ENCODE peak calls at places on chromosomes 7 and 10, in eight cellular contexts. G is hippocampal formation; E is HS-5; R is PC-3; L is activated CD4-positive, alpha-beta T cell treated with anti-CD3 and anti-CD28 coated beads for 24 hours; W is activated gamma-delta T cell treated with Interleukin-2 at 50 U/mL for 16 hours; F is body of pancreas; H is amygdala. S is an unnamed sample.

GRCh38 chr10:89206402-89207180 is 526 bp downstream of the CH25H start:
- DNase-seq in G (peak; percentile 31), E (no peak), R (no peak), L (no peak), W (peak; percentile 26), F (peak; percentile 28), H (peak; percentile 28), S (no peak)

GRCh38 chr10:31912289-31912688 is 16.3 kb downstream of the ARHGAP12 start:
- DNase-seq in G (no peak), E (no peak), R (peak; percentile 29), L (no peak), W (no peak), F (no peak), H (no peak), S (no peak)

GRCh38 chr7:129332354-129333056 is 101.7 kb upstream of the STRIP2 start:
- DNase-seq in G (no peak), E (no peak), R (peak; percentile 80), L (no peak), W (no peak), F (no peak), H (no peak), S (no peak)

GRCh38 chr7:43693687-43694398 is 35.5 kb downstream of the COA1 start:
- DNase-seq in G (no peak), E (peak; percentile 94), R (peak; percentile 66), L (no peak), W (no peak), F (no peak), H (no peak), S (no peak)

GRCh38 chr7:108989319-108989718 is 419.6 kb downstream of the DNAJB9 start:
- DNase-seq in G (no peak), E (no peak), R (no peak), L (no peak), W (no peak), F (no peak), H (no peak), S (no peak)

GRCh38 chr10:123278445-123278844 is 124.2 kb downstream of the BUB3 start:
- DNase-seq in G (no peak), E (no peak), R (no peak), L (no peak), W (no peak), F (no peak), H (no peak), S (no peak)

GRCh38 chr7:27661776-27662489 is 750 bp downstream of the HIBADH start:
- DNase-seq in G (no peak), E (no peak), R (no peak), L (no peak), W (peak; percentile 17), F (peak; percentile 35), H (peak; percentile 18), S (no peak)

GRCh38 chr10:77927343-77928256 is 1.0 kb upstream of the DLG5 start:
- DNase-seq in G (peak; percentile 26), E (no peak), R (peak; percentile 44), L (no peak), W (no peak), F (no peak), H (no peak), S (no peak)